ENCODE peak calls at places on chromosomes 5 and 9, in seven cellular contexts. One of them, this sample, is unnamed.

GRCh38 chr9:37949576-37949975 is 45.6 kb upstream of the SLC25A51 start:
- DNase-seq in endothelial cell: no peak
- DNase-seq in mammary epithelial cell: peak
- DNase-seq in nucleus accumbens: no peak
- DNase-seq in amniotic stem cell: no peak
- DNase-seq in pons: no peak
- DNase-seq in T-helper 1 cell: no peak
- DNase-seq in this sample: no peak

GRCh38 chr9:81563739-81564138 is 125.6 kb downstream of the TLE1 start:
- DNase-seq in pons: no peak
- DNase-seq in nucleus accumbens: no peak
- DNase-seq in endothelial cell: no peak
- DNase-seq in T-helper 1 cell: no peak
- DNase-seq in amniotic stem cell: no peak
- DNase-seq in mammary epithelial cell: no peak
- DNase-seq in this sample: no peak

GRCh38 chr5:13830536-13830935 is 114.0 kb downstream of the DNAH5 start:
- DNase-seq in T-helper 1 cell: no peak
- DNase-seq in pons: no peak
- DNase-seq in endothelial cell: no peak
- DNase-seq in mammary epithelial cell: peak
- DNase-seq in amniotic stem cell: no peak
- DNase-seq in nucleus accumbens: no peak
- DNase-seq in this sample: no peak

GRCh38 chr9:74645007-74645639 is 148.0 kb downstream of the RORB start:
- DNase-seq in T-helper 1 cell: no peak
- DNase-seq in endothelial cell: peak
- DNase-seq in nucleus accumbens: no peak
- DNase-seq in mammary epithelial cell: peak
- DNase-seq in pons: peak
- DNase-seq in amniotic stem cell: peak
- DNase-seq in this sample: no peak

GRCh38 chr5:115542076-115542475 is 2.5 kb downstream of the FEM1C start:
- DNase-seq in mammary epithelial cell: no peak
- DNase-seq in endothelial cell: no peak
- DNase-seq in T-helper 1 cell: no peak
- DNase-seq in nucleus accumbens: no peak
- DNase-seq in pons: no peak
- DNase-seq in amniotic stem cell: no peak
- DNase-seq in this sample: no peak

GRCh38 chr9:83385317-83385716 is 152.9 kb downstream of the FRMD3 start:
- DNase-seq in nucleus accumbens: no peak
- DNase-seq in endothelial cell: no peak
- DNase-seq in pons: no peak
- DNase-seq in amniotic stem cell: no peak
- DNase-seq in T-helper 1 cell: no peak
- DNase-seq in mammary epithelial cell: no peak
- DNase-seq in this sample: no peak

GRCh38 chr9:8356406-8356805 is 556.8 kb upstream of the DMAC1 start:
- DNase-seq in T-helper 1 cell: no peak
- DNase-seq in amniotic stem cell: no peak
- DNase-seq in nucleus accumbens: no peak
- DNase-seq in pons: no peak
- DNase-seq in mammary epithelial cell: no peak
- DNase-seq in endothelial cell: no peak
- DNase-seq in this sample: no peak

GRCh38 chr5:126965061-126965475 is 65.3 kb downstream of the MARCHF3 start:
- DNase-seq in amniotic stem cell: no peak
- DNase-seq in T-helper 1 cell: no peak
- DNase-seq in pons: no peak
- DNase-seq in endothelial cell: no peak
- DNase-seq in nucleus accumbens: no peak
- DNase-seq in mammary epithelial cell: peak
- DNase-seq in this sample: no peak

GRCh38 chr5:130720355-130720754 is 444.7 kb downstream of the HINT1 start:
- DNase-seq in mammary epithelial cell: peak
- DNase-seq in endothelial cell: no peak
- DNase-seq in T-helper 1 cell: no peak
- DNase-seq in amniotic stem cell: peak
- DNase-seq in pons: peak
- DNase-seq in nucleus accumbens: no peak
- DNase-seq in this sample: no peak

This sample was measured in head of caudate nucleus.